ENCODE peak calls at places on chromosome 14, in ten cellular contexts. I, T, L, N, R, H, D, Y, B and E are unnamed samples.

GRCh38 chr14:22112004-22112403 is 438.4 kb upstream of the OR4E1 start:
- DNase-seq in I (no peak), T (no peak), L (no peak), N (no peak), R (no peak), H (no peak), D (no peak), Y (no peak), B (no peak), E (peak; percentile 29)

GRCh38 chr14:97994020-97994531 is 1196.9 kb downstream of the VRK1 start:
- DNase-seq in I (no peak), T (no peak), L (no peak), N (no peak), R (no peak), H (no peak), D (no peak), Y (no peak), B (no peak), E (no peak)

GRCh38 chr14:23877538-23878180 is 75.9 kb upstream of the DHRS4 start:
- DNase-seq in I (no peak), T (no peak), L (no peak), N (no peak), R (no peak), H (no peak), D (no peak), Y (no peak), B (no peak), E (peak; percentile 37)

GRCh38 chr14:93977790-93978581 is 1.6 kb upstream of the ASB2 start:
- DNase-seq in I (peak; percentile 42), T (no peak), L (no peak), N (peak; percentile 48), R (no peak), H (no peak), D (no peak), Y (no peak), B (peak; percentile 62), E (peak; percentile 59)

GRCh38 chr14:75495882-75496281 is 26.4 kb upstream of the BATF start:
- DNase-seq in I (no peak), T (no peak), L (no peak), N (no peak), R (no peak), H (no peak), D (no peak), Y (peak; percentile 58), B (no peak), E (no peak)

GRCh38 chr14:61076531-61076930 is 95.5 kb downstream of the SLC38A6 start:
- DNase-seq in I (no peak), T (peak; percentile 41), L (no peak), N (no peak), R (no peak), H (no peak), D (no peak), Y (no peak), B (no peak), E (no peak)

GRCh38 chr14:31084385-31084784 is 58.2 kb upstream of the STRN3 start:
- DNase-seq in I (no peak), T (no peak), L (no peak), N (no peak), R (no peak), H (no peak), D (no peak), Y (no peak), B (peak; percentile 70), E (peak; percentile 47)

GRCh38 chr14:95510804-95511203 is 5.6 kb downstream of the SYNE3 start:
- DNase-seq in I (no peak), T (no peak), L (no peak), N (no peak), R (no peak), H (peak; percentile 22), D (no peak), Y (no peak), B (no peak), E (no peak)

GRCh38 chr14:92748259-92749016 is at the start of gene LGMN:
- DNase-seq in I (peak; percentile 88), T (peak; percentile 81), L (peak; percentile 70), N (peak; percentile 63), R (peak; percentile 81), H (peak; percentile 98), D (peak; percentile 97), Y (peak; percentile 98), B (peak; percentile 93), E (peak; percentile 93)

GRCh38 chr14:89368490-89369477 is 48.2 kb downstream of the FOXN3 start:
- DNase-seq in I (no peak), T (no peak), L (no peak), N (no peak), R (no peak), H (no peak), D (no peak), Y (no peak), B (no peak), E (no peak)

GRCh38 chr14:57168138-57168695 is 100.5 kb downstream of the EXOC5 start:
- DNase-seq in I (peak; percentile 12), T (no peak), L (no peak), N (no peak), R (no peak), H (no peak), D (no peak), Y (no peak), B (no peak), E (no peak)

GRCh38 chr14:36522347-36522971 is 2.4 kb upstream of the NKX2-1 start:
- DNase-seq in I (no peak), T (no peak), L (no peak), N (no peak), R (no peak), H (no peak), D (no peak), Y (no peak), B (no peak), E (peak; percentile 19)

GRCh38 chr14:102848830-102849521 is 71.7 kb downstream of the TRAF3 start:
- DNase-seq in I (no peak), T (peak; percentile 36), L (no peak), N (no peak), R (no peak), H (peak; percentile 77), D (peak; percentile 30), Y (peak; percentile 17), B (no peak), E (no peak)

GRCh38 chr14:64520699-64521098 is 16.1 kb downstream of the ZBTB1 start:
- DNase-seq in I (no peak), T (no peak), L (no peak), N (no peak), R (no peak), H (no peak), D (no peak), Y (no peak), B (no peak), E (no peak)

GRCh38 chr14:93042968-93043940 is 72.5 kb downstream of the ITPK1 start:
- DNase-seq in I (peak; percentile 96), T (peak; percentile 10), L (peak; percentile 59), N (no peak), R (no peak), H (peak; percentile 75), D (no peak), Y (no peak), B (no peak), E (no peak)

GRCh38 chr14:92609955-92610354 is 96.4 kb downstream of the RIN3 start:
- DNase-seq in I (peak; percentile 40), T (no peak), L (no peak), N (no peak), R (no peak), H (no peak), D (no peak), Y (no peak), B (no peak), E (no peak)

GRCh38 chr14:32761381-32761968 is 177.2 kb upstream of the NPAS3 start:
- DNase-seq in I (no peak), T (peak; percentile 13), L (no peak), N (no peak), R (no peak), H (no peak), D (no peak), Y (no peak), B (no peak), E (no peak)

GRCh38 chr14:65791551-65791981 is 379.0 kb downstream of the FUT8 start:
- DNase-seq in I (peak; percentile 63), T (no peak), L (no peak), N (no peak), R (no peak), H (no peak), D (no peak), Y (no peak), B (no peak), E (peak; percentile 33)

GRCh38 chr14:60266021-60266937 is 17.3 kb downstream of the PPM1A start:
- DNase-seq in I (peak; percentile 25), T (no peak), L (no peak), N (no peak), R (no peak), H (no peak), D (no peak), Y (no peak), B (no peak), E (no peak)